ENCODE peak calls at places on chromosome 2, in five cellular contexts. T is lower leg skin, Z is breast epithelium, X is adrenal gland, H is prostate gland. N is an unnamed sample.

GRCh38 chr2:42200534-42201227 is 31.5 kb downstream of the EML4 start:
- DNase-seq in Z (no peak), T (no peak), H (no peak), X (no peak), N (peak; percentile 73)

GRCh38 chr2:102041351-102041750 is 49.6 kb downstream of the IL1R2 start:
- DNase-seq in X (peak; percentile 58), T (no peak), H (no peak), Z (no peak), N (peak; percentile 95)

GRCh38 chr2:233079953-233080835 is 20.1 kb downstream of the INPP5D start:
- DNase-seq in Z (peak; percentile 17), T (peak; percentile 77), H (no peak), X (no peak), N (no peak)

GRCh38 chr2:221896505-221897151 is 324.5 kb upstream of the EPHA4 start:
- DNase-seq in T (no peak), H (no peak), Z (no peak), X (no peak), N (no peak)

GRCh38 chr2:23684540-23685176 is 242.3 kb downstream of the ATAD2B start:
- DNase-seq in T (no peak), Z (no peak), H (no peak), X (no peak), N (no peak)

GRCh38 chr2:44902767-44903166 is 38.7 kb upstream of the SIX3 start:
- DNase-seq in H (no peak), T (no peak), X (no peak), Z (no peak), N (no peak)

GRCh38 chr2:70029814-70030409 is 57.4 kb upstream of the PCBP1 start:
- DNase-seq in Z (no peak), H (no peak), X (peak; percentile 54), T (peak; percentile 93), N (peak; percentile 90)

GRCh38 chr2:32832821-32833220 is 113.9 kb upstream of the LTBP1 start:
- DNase-seq in H (no peak), X (no peak), Z (no peak), T (no peak), N (peak; percentile 33)

GRCh38 chr2:168635065-168635577 is 167.3 kb upstream of the NOSTRIN start:
- DNase-seq in H (no peak), T (peak; percentile 83), Z (no peak), X (peak; percentile 40), N (peak; percentile 74)

GRCh38 chr2:2232167-2232566 is 98.9 kb downstream of the MYT1L start:
- DNase-seq in H (peak; percentile 51), Z (no peak), T (no peak), X (no peak), N (no peak)

GRCh38 chr2:136167721-136168470 is 49.9 kb upstream of the CXCR4 start:
- DNase-seq in Z (no peak), X (no peak), H (no peak), T (no peak), N (no peak)

GRCh38 chr2:136173126-136173525 is 55.2 kb upstream of the CXCR4 start:
- DNase-seq in T (no peak), H (no peak), Z (no peak), X (no peak), N (no peak)

GRCh38 chr2:136175466-136175865 is 57.5 kb upstream of the CXCR4 start:
- DNase-seq in X (no peak), T (no peak), H (no peak), Z (no peak), N (no peak)

GRCh38 chr2:136168605-136169210 is 50.8 kb upstream of the CXCR4 start:
- DNase-seq in T (no peak), H (no peak), X (no peak), Z (no peak), N (no peak)

GRCh38 chr2:136171223-136171622 is 53.3 kb upstream of the CXCR4 start:
- DNase-seq in T (no peak), H (no peak), Z (no peak), X (no peak), N (no peak)
- TF ChIP-seq CTCF in T (no peak), H (no peak), Z (no peak), X (no peak), N (no peak)

DNA sequence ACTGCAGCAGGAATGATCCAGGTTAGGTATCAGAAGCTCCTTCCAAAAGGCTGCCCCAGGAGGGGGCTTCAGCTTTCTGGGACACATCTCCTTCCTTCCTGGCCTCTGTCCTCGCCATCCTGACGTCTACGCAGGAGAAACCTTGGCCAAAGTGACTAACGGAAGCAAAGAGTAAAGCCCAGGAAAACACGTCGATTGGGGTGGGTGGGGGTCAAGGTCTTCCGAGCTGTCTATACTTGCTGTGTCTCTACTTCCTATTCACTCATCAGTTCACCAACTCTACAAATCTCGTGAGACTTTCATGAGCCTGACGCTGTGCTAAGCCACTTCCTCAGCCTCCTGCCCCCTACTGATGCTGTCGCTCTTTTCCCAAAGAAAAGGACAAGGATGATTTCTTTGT is 212.6 kb downstream of the TNS1 start:
- DNase-seq in Z (no peak), H (no peak), X (no peak), T (no peak), N (no peak)
- H3K4me3 ChIP-seq in Z (peak overlapping the region; percentile 18), H (no peak overlapping the region), X (no peak overlapping the region), T (no peak overlapping the region), N (no peak overlapping the region)

DNA sequence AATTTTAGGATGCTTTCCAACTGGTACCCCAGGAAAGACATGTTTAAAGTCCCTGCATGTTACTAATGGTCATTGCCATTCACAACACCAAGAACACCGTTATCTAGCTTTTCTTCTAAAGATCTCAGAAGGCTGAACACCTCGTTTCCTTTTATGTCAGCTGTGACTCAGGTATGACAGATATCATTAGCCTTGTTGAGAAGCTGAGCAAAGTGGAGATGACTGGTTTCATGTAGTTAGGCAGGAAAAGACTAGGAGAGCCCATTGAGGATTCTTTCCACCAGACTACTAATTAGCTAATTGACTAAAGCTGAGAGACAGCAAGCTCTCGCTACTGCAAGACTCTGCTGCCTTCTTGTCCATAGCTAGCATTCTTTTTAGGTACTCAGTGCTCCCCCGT is 32.0 kb upstream of the ARL5A start:
- DNase-seq in H (no peak), T (no peak), Z (no peak), X (no peak), N (no peak)
- TF ChIP-seq CTCF in H (no peak), T (no peak), Z (no peak), X (no peak), N (no peak)

GRCh38 chr2:183126635-183127034 is 2.4 kb downstream of the NUP35 start:
- DNase-seq in Z (no peak), H (no peak), X (no peak), T (no peak), N (no peak)

GRCh38 chr2:183124957-183125255 is 663 bp downstream of the NUP35 start:
- DNase-seq in T (no peak), Z (no peak), H (no peak), X (no peak), N (no peak)

GRCh38 chr2:183123959-183124221 is 353 bp upstream of the NUP35 start:
- DNase-seq in T (no peak), X (no peak), H (no peak), Z (no peak), N (no peak)

GRCh38 chr2:183124222-183124956 is at the start of gene NUP35:
- DNase-seq in X (peak; percentile 90), Z (peak; percentile 78), T (peak; percentile 96), H (peak; percentile 89), N (peak; percentile 94)

DNA sequence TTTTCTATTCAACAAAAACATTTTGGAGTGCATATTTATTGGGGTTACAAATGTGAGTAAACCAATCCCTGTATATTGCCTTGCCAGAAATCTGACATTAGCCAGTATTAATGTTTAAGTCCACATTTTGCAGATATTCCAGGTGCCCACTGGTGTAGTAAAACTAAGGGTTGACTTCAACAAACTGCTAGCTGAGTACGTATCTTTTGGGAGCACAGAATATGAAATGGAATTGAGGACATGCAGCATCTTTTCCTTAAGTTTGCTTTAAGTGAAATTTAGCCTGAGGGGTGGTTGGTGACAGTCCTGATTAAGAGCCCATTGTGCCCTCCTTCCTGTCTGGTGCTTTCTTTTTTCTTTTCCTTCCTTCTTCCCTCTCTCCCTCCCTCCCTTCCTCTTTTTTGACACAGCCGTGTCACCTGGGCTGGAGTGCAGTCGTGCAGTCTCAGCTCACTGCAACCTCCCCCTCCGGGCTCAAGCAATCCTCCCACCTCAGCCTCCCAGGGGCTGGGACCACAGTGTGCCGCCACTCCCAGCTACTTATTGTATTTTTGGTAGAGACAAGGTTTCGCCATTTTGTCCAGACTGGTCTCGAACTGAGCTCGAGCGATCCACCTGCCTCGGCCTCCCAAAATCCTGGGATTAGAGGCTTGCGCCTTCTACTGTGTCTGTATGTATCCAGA is 1.6 kb downstream of the NUP35 start:
- DNase-seq in T (no peak), X (no peak), H (no peak), Z (no peak), N (no peak)
- H3K4me3 ChIP-seq in T (no peak overlapping the region), X (no peak overlapping the region), H (no peak overlapping the region), Z (no peak overlapping the region), N (peak overlapping the region; percentile 95)

GRCh38 chr2:10786240-10786982 is 26.2 kb downstream of the PDIA6 start:
- DNase-seq in H (no peak), X (no peak), Z (no peak), T (no peak), N (no peak)

GRCh38 chr2:10784719-10785118 is 27.9 kb downstream of the PDIA6 start:
- DNase-seq in H (no peak), X (peak; percentile 13), Z (no peak), T (peak; percentile 65), N (no peak)

GRCh38 chr2:10788855-10789254 is 23.7 kb downstream of the PDIA6 start:
- DNase-seq in H (no peak), Z (no peak), X (no peak), T (peak; percentile 49), N (no peak)

GRCh38 chr2:10785260-10785659 is 27.3 kb downstream of the PDIA6 start:
- DNase-seq in Z (no peak), H (no peak), T (no peak), X (no peak), N (peak; percentile 15)

DNA sequence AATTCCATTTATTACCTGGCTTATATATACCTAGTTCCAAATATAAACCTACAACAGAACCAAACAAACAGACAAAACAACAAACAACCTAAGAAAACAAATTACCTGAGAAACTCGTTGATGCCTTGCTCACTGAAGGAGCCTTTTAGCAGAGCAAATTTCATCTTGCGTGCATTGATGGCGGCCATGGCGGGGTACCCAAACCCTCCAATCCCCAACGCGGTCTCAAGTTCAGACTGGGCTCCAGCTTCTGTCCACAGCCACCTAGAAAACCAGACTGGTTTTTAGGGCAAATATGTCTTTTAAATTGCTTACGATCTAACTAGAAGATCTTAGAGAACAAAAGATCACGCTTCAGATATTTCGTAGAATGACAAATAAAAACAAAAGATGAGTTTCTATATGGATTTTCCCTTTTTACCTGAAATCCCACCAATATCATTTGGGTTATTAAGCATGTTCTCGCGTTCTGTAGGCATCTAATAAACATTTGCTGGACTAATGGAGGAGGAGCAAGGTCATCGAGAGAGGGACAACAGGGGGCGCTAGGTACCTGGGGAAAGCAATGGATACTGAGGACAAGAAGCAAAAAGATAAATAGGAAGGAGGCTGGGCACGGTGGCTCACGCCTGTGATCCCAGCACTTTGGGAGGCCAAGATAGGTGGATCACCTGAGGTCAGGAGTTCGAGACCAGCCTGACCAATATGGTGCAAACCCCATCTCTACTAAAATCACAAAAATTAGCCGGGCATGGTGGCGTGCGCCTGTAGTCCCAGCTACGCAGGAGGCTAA is 25.2 kb downstream of the PDIA6 start:
- DNase-seq in Z (no peak), T (no peak), X (no peak), H (no peak), N (peak; percentile 10)
- TF ChIP-seq CTCF in Z (no peak), T (no peak), X (no peak), H (no peak), N (peak; percentile 25)

GRCh38 chr2:170845343-170845742 is 28.7 kb downstream of the GAD1 start:
- DNase-seq in X (no peak), Z (no peak), T (no peak), H (no peak), N (no peak)
- H3K4me3 ChIP-seq in X (no peak overlapping the region), Z (no peak overlapping the region), T (no peak overlapping the region), H (no peak overlapping the region), N (no peak overlapping the region)